ENCODE peak calls at places on chromosome 17, in seven cellular contexts. One of them, this sample, is unnamed.

GRCh38 chr17:58785097-58785496 is 29.4 kb downstream of the PPM1E start:
- DNase-seq in activated naive CD4-positive, alpha-beta T cell: no peak
- DNase-seq in T-helper 2 cell: no peak
- DNase-seq in SK-MEL-5: no peak
- DNase-seq in mucosa of descending colon: no peak
- DNase-seq in activated CD4-positive, alpha-beta T cell treated with anti-CD3 and anti-CD28 coated beads, Interleukin-2, amount 50 U/mL, for 1 hour: no peak
- DNase-seq in heart right ventricle: no peak
- DNase-seq in this sample: no peak

GRCh38 chr17:4833941-4834501 is 881 bp downstream of the MINK1 start:
- DNase-seq in activated naive CD4-positive, alpha-beta T cell: no peak
- DNase-seq in T-helper 2 cell: no peak
- DNase-seq in SK-MEL-5: peak
- DNase-seq in mucosa of descending colon: peak
- DNase-seq in activated CD4-positive, alpha-beta T cell treated with anti-CD3 and anti-CD28 coated beads, Interleukin-2, amount 50 U/mL, for 1 hour: no peak
- DNase-seq in heart right ventricle: no peak
- DNase-seq in this sample: no peak

GRCh38 chr17:2239882-2240430 is 63.6 kb downstream of the SMG6 start:
- DNase-seq in activated naive CD4-positive, alpha-beta T cell: no peak
- DNase-seq in T-helper 2 cell: no peak
- DNase-seq in SK-MEL-5: no peak
- DNase-seq in mucosa of descending colon: no peak
- DNase-seq in activated CD4-positive, alpha-beta T cell treated with anti-CD3 and anti-CD28 coated beads, Interleukin-2, amount 50 U/mL, for 1 hour: no peak
- DNase-seq in heart right ventricle: no peak
- DNase-seq in this sample: no peak

GRCh38 chr17:65079489-65079900 is 23.0 kb upstream of the GNA13 start:
- DNase-seq in activated naive CD4-positive, alpha-beta T cell: no peak
- DNase-seq in T-helper 2 cell: no peak
- DNase-seq in SK-MEL-5: peak
- DNase-seq in mucosa of descending colon: no peak
- DNase-seq in activated CD4-positive, alpha-beta T cell treated with anti-CD3 and anti-CD28 coated beads, Interleukin-2, amount 50 U/mL, for 1 hour: no peak
- DNase-seq in heart right ventricle: no peak
- DNase-seq in this sample: peak

GRCh38 chr17:13597723-13598347 is 3.9 kb downstream of the HS3ST3A1 start:
- DNase-seq in activated naive CD4-positive, alpha-beta T cell: peak
- DNase-seq in T-helper 2 cell: peak
- DNase-seq in SK-MEL-5: peak
- DNase-seq in mucosa of descending colon: no peak
- DNase-seq in activated CD4-positive, alpha-beta T cell treated with anti-CD3 and anti-CD28 coated beads, Interleukin-2, amount 50 U/mL, for 1 hour: peak
- DNase-seq in heart right ventricle: no peak
- DNase-seq in this sample: peak

GRCh38 chr17:58303981-58304734 is 23.4 kb upstream of the MPO start:
- DNase-seq in activated naive CD4-positive, alpha-beta T cell: peak
- DNase-seq in T-helper 2 cell: peak
- DNase-seq in SK-MEL-5: peak
- DNase-seq in mucosa of descending colon: peak
- DNase-seq in activated CD4-positive, alpha-beta T cell treated with anti-CD3 and anti-CD28 coated beads, Interleukin-2, amount 50 U/mL, for 1 hour: peak
- DNase-seq in heart right ventricle: no peak
- DNase-seq in this sample: peak

GRCh38 chr17:81811705-81812570 is 8.0 kb downstream of the GCGR start:
- DNase-seq in activated naive CD4-positive, alpha-beta T cell: no peak
- DNase-seq in T-helper 2 cell: no peak
- DNase-seq in SK-MEL-5: no peak
- DNase-seq in mucosa of descending colon: no peak
- DNase-seq in activated CD4-positive, alpha-beta T cell treated with anti-CD3 and anti-CD28 coated beads, Interleukin-2, amount 50 U/mL, for 1 hour: no peak
- DNase-seq in heart right ventricle: no peak
- DNase-seq in this sample: peak

GRCh38 chr17:76197911-76198310 is 42.4 kb downstream of the RNF157 start:
- DNase-seq in activated naive CD4-positive, alpha-beta T cell: no peak
- DNase-seq in T-helper 2 cell: no peak
- DNase-seq in SK-MEL-5: no peak
- DNase-seq in mucosa of descending colon: no peak
- DNase-seq in activated CD4-positive, alpha-beta T cell treated with anti-CD3 and anti-CD28 coated beads, Interleukin-2, amount 50 U/mL, for 1 hour: no peak
- DNase-seq in heart right ventricle: peak
- DNase-seq in this sample: no peak

GRCh38 chr17:81152288-81152848 is 12.9 kb upstream of the PVALEF start:
- DNase-seq in activated naive CD4-positive, alpha-beta T cell: no peak
- DNase-seq in T-helper 2 cell: no peak
- DNase-seq in SK-MEL-5: peak
- DNase-seq in mucosa of descending colon: no peak
- DNase-seq in activated CD4-positive, alpha-beta T cell treated with anti-CD3 and anti-CD28 coated beads, Interleukin-2, amount 50 U/mL, for 1 hour: no peak
- DNase-seq in heart right ventricle: no peak
- DNase-seq in this sample: peak

GRCh38 chr17:77363821-77364361 is 223.1 kb downstream of the SEC14L1 start:
- DNase-seq in activated naive CD4-positive, alpha-beta T cell: peak
- DNase-seq in T-helper 2 cell: peak
- DNase-seq in SK-MEL-5: no peak
- DNase-seq in mucosa of descending colon: peak
- DNase-seq in activated CD4-positive, alpha-beta T cell treated with anti-CD3 and anti-CD28 coated beads, Interleukin-2, amount 50 U/mL, for 1 hour: no peak
- DNase-seq in heart right ventricle: peak
- DNase-seq in this sample: peak

GRCh38 chr17:75691371-75692290 is 24.5 kb downstream of the SAP30BP start:
- DNase-seq in activated naive CD4-positive, alpha-beta T cell: no peak
- DNase-seq in T-helper 2 cell: no peak
- DNase-seq in SK-MEL-5: no peak
- DNase-seq in mucosa of descending colon: peak
- DNase-seq in activated CD4-positive, alpha-beta T cell treated with anti-CD3 and anti-CD28 coated beads, Interleukin-2, amount 50 U/mL, for 1 hour: no peak
- DNase-seq in heart right ventricle: no peak
- DNase-seq in this sample: no peak

GRCh38 chr17:67128700-67129099 is 84.3 kb downstream of the CACNG1 start:
- DNase-seq in activated naive CD4-positive, alpha-beta T cell: no peak
- DNase-seq in T-helper 2 cell: no peak
- DNase-seq in SK-MEL-5: no peak
- DNase-seq in mucosa of descending colon: no peak
- DNase-seq in activated CD4-positive, alpha-beta T cell treated with anti-CD3 and anti-CD28 coated beads, Interleukin-2, amount 50 U/mL, for 1 hour: no peak
- DNase-seq in heart right ventricle: no peak
- DNase-seq in this sample: no peak

GRCh38 chr17:7557825-7558543 is 566 bp upstream of the TNFSF13 start:
- DNase-seq in activated naive CD4-positive, alpha-beta T cell: no peak
- DNase-seq in T-helper 2 cell: no peak
- DNase-seq in SK-MEL-5: no peak
- DNase-seq in mucosa of descending colon: peak
- DNase-seq in activated CD4-positive, alpha-beta T cell treated with anti-CD3 and anti-CD28 coated beads, Interleukin-2, amount 50 U/mL, for 1 hour: no peak
- DNase-seq in heart right ventricle: peak
- DNase-seq in this sample: peak

GRCh38 chr17:48241131-48241591 is 133.6 kb downstream of the SNX11 start:
- DNase-seq in activated naive CD4-positive, alpha-beta T cell: no peak
- DNase-seq in T-helper 2 cell: no peak
- DNase-seq in SK-MEL-5: peak
- DNase-seq in mucosa of descending colon: no peak
- DNase-seq in activated CD4-positive, alpha-beta T cell treated with anti-CD3 and anti-CD28 coated beads, Interleukin-2, amount 50 U/mL, for 1 hour: no peak
- DNase-seq in heart right ventricle: peak
- DNase-seq in this sample: no peak

GRCh38 chr17:45579529-45580495 is 89.3 kb upstream of the PLEKHM1 start:
- DNase-seq in activated naive CD4-positive, alpha-beta T cell: no peak
- DNase-seq in T-helper 2 cell: no peak
- DNase-seq in SK-MEL-5: no peak
- DNase-seq in mucosa of descending colon: no peak
- DNase-seq in activated CD4-positive, alpha-beta T cell treated with anti-CD3 and anti-CD28 coated beads, Interleukin-2, amount 50 U/mL, for 1 hour: no peak
- DNase-seq in heart right ventricle: no peak
- DNase-seq in this sample: peak

GRCh38 chr17:13429201-13429600 is 172.5 kb downstream of the HS3ST3A1 start:
- DNase-seq in activated naive CD4-positive, alpha-beta T cell: no peak
- DNase-seq in T-helper 2 cell: no peak
- DNase-seq in SK-MEL-5: no peak
- DNase-seq in mucosa of descending colon: no peak
- DNase-seq in activated CD4-positive, alpha-beta T cell treated with anti-CD3 and anti-CD28 coated beads, Interleukin-2, amount 50 U/mL, for 1 hour: no peak
- DNase-seq in heart right ventricle: no peak
- DNase-seq in this sample: no peak

GRCh38 chr17:14730821-14731220 is 429.9 kb downstream of the HS3ST3B1 start:
- DNase-seq in activated naive CD4-positive, alpha-beta T cell: no peak
- DNase-seq in T-helper 2 cell: no peak
- DNase-seq in SK-MEL-5: no peak
- DNase-seq in mucosa of descending colon: no peak
- DNase-seq in activated CD4-positive, alpha-beta T cell treated with anti-CD3 and anti-CD28 coated beads, Interleukin-2, amount 50 U/mL, for 1 hour: no peak
- DNase-seq in heart right ventricle: no peak
- DNase-seq in this sample: no peak

GRCh38 chr17:58244958-58245357 is 6.6 kb downstream of the LPO start:
- DNase-seq in activated naive CD4-positive, alpha-beta T cell: no peak
- DNase-seq in T-helper 2 cell: no peak
- DNase-seq in SK-MEL-5: no peak
- DNase-seq in mucosa of descending colon: no peak
- DNase-seq in activated CD4-positive, alpha-beta T cell treated with anti-CD3 and anti-CD28 coated beads, Interleukin-2, amount 50 U/mL, for 1 hour: no peak
- DNase-seq in heart right ventricle: no peak
- DNase-seq in this sample: no peak

GRCh38 chr17:80499961-80500665 is 23.7 kb upstream of the NPTX1 start:
- DNase-seq in activated naive CD4-positive, alpha-beta T cell: no peak
- DNase-seq in T-helper 2 cell: no peak
- DNase-seq in SK-MEL-5: no peak
- DNase-seq in mucosa of descending colon: no peak
- DNase-seq in activated CD4-positive, alpha-beta T cell treated with anti-CD3 and anti-CD28 coated beads, Interleukin-2, amount 50 U/mL, for 1 hour: no peak
- DNase-seq in heart right ventricle: no peak
- DNase-seq in this sample: peak

This sample was measured in H7.